ENCODE peak calls at places on chromosomes 7 and 10, in four cellular contexts. U is A549, Q is stomach, Z is transverse colon. P is an unnamed sample.

GRCh38 chr7:138890782-138891445 is 90.3 kb downstream of the KIAA1549 start:
- DNase-seq in Q (no peak), U (peak; percentile 82), Z (no peak), P (peak; percentile 30)

GRCh38 chr10:125782661-125783060 is 7.0 kb upstream of the MMP21 start:
- DNase-seq in Q (no peak), U (no peak), Z (no peak), P (no peak)

GRCh38 chr7:27174077-27175004 is at the start of gene HOXA10:
- DNase-seq in Z (peak; percentile 63), U (no peak), Q (peak; percentile 22), P (no peak)

GRCh38 chr10:6721480-6721879 is 141.4 kb upstream of the PRKCQ start:
- DNase-seq in U (peak; percentile 87), Q (no peak), Z (peak; percentile 29), P (peak; percentile 24)

GRCh38 chr10:80537705-80538480 is at the start of gene SH2D4B:
- DNase-seq in Q (no peak), U (no peak), Z (no peak), P (no peak)

GRCh38 chr10:30215631-30216030 is 133.4 kb downstream of the MTPAP start:
- DNase-seq in Z (no peak), Q (no peak), U (no peak), P (no peak)

GRCh38 chr10:110642980-110643655 is 1.0 kb upstream of the RBM20 start:
- DNase-seq in U (no peak), Q (no peak), Z (no peak), P (no peak)

GRCh38 chr10:60461688-60462087 is 72.0 kb upstream of the ANK3 start:
- DNase-seq in U (no peak), Z (no peak), Q (no peak), P (no peak)

GRCh38 chr7:47291461-47292051 is 290.4 kb downstream of the TNS3 start:
- DNase-seq in Q (no peak), U (peak; percentile 56), Z (no peak), P (no peak)

GRCh38 chr10:89279449-89279869 is 22.4 kb upstream of the IFIT2 start:
- DNase-seq in Z (no peak), Q (peak; percentile 47), U (peak; percentile 30), P (no peak)

GRCh38 chr7:65251851-65252620 is 121.6 kb upstream of the ZNF92 start:
- DNase-seq in U (peak; percentile 83), Z (no peak), Q (peak; percentile 56), P (no peak)

GRCh38 chr10:101967713-101968112 is 88.3 kb downstream of the ARMH3 start:
- DNase-seq in Q (no peak), Z (no peak), U (no peak), P (no peak)

GRCh38 chr10:3400368-3400767 is 227.8 kb upstream of the PITRM1 start:
- DNase-seq in U (no peak), Z (no peak), Q (no peak), P (no peak)

GRCh38 chr10:73493781-73494180 is 2.0 kb downstream of the PPP3CB start:
- DNase-seq in U (no peak), Q (no peak), Z (no peak), P (no peak)

GRCh38 chr10:82245906-82246305 is 370.9 kb downstream of the NRG3 start:
- DNase-seq in U (no peak), Q (no peak), Z (no peak), P (no peak)

GRCh38 chr7:123637878-123638277 is 17.8 kb upstream of the LMOD2 start:
- DNase-seq in Q (no peak), Z (no peak), U (no peak), P (no peak)

GRCh38 chr10:80137031-80137712 is 4.6 kb downstream of the PLAC9 start:
- DNase-seq in Q (no peak), Z (no peak), U (no peak), P (peak; percentile 61)

GRCh38 chr7:129438839-129439640 is 4.8 kb downstream of the STRIP2 start:
- DNase-seq in Z (no peak), U (peak; percentile 52), Q (no peak), P (no peak)

GRCh38 chr7:80883188-80884025 is 35.4 kb downstream of the SEMA3C start:
- DNase-seq in U (peak; percentile 96), Q (no peak), Z (no peak), P (no peak)

GRCh38 chr10:6123467-6124042 is 34.7 kb downstream of the RBM17 start:
- DNase-seq in Q (no peak), U (no peak), Z (no peak), P (no peak)

GRCh38 chr7:98848918-98849317 is 20.9 kb downstream of the TMEM130 start:
- DNase-seq in Z (no peak), U (no peak), Q (no peak), P (no peak)

GRCh38 chr7:98856021-98856422 is 13.8 kb downstream of the TMEM130 start:
- DNase-seq in U (no peak), Z (no peak), Q (no peak), P (no peak)

GRCh38 chr7:98855610-98856009 is 14.2 kb downstream of the TMEM130 start:
- DNase-seq in Q (no peak), Z (no peak), U (no peak), P (no peak)

DNA sequence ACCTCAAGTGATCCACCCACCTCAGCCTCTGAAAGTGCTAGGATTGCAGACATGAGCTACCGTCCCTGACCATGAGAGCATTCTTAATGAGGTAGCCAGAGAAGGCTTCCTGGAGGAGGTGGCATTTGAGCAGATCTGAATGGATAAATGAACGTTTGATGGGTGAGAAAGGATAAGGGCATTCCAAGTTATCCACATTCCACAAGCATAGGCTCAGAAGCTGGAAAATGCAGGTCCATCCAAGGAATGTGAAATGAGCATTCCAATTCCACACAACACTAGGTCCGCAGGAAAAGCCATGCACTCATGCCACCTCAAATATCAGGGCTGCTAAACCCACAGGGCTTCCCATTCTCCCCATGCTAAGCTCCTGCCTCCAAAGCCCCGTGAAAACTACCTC is 17.0 kb downstream of the TMEM130 start:
- DNase-seq in U (no peak), Q (no peak), Z (no peak), P (no peak)
- H3K4me3 ChIP-seq in U (no peak overlapping the region), Q (no peak overlapping the region), Z (no peak overlapping the region), P (no peak overlapping the region)

DNA sequence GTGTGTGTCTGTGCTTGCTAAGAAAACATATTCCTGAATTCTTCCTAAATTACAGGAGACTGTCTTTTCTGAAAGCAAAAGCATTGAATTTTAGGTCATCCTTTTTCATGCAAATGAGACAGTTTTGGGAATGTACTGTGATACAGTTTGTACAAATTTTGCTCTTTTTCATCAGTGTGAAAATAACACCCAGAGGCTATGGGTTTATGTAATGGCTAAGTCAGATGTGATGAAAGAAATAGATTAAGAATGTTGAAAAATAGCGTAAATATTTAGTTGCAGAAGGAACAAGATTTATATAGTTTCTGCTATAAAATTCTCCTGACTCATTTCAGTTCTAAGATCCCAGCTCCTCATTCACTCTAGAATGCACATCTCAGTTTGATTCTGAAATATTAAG is 24.6 kb downstream of the POM121L12 start:
- DNase-seq in Q (no peak), U (no peak), Z (no peak), P (no peak)
- TF ChIP-seq EP300 in Q (no peak), U (no peak), Z (no peak), P (no peak)

DNA sequence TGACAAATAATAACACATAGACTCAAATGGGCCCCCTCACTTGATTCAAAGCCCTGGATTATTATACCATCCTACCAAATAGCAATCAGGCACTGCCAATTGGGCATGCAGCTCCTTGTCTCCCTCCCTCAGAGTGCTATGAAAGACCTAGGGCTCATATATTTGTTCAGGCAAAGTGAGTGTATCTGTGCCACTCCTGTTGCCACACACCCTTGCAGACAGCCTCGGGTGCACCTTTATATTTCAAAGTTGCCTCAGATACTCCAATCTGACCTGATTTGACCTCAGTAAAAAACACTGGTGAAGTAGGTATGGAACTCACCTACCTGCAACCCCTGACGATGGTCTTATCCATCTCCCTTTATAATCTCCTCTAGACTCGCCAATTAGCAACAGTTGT is 3.0 kb upstream of the NAMPT start:
- DNase-seq in Q (peak; percentile 26), U (no peak), Z (peak; percentile 56), P (no peak)
- H3K27ac ChIP-seq in Q (no peak overlapping the region), U (no peak overlapping the region), Z (peak overlapping the region; percentile 66), P (peak overlapping the region; percentile 98)

GRCh38 chr10:71397340-71398212 is 856 bp downstream of the CDH23 start:
- DNase-seq in Z (no peak), U (no peak), Q (no peak), P (no peak)

GRCh38 chr10:71395621-71396020 is 1.1 kb upstream of the CDH23 start:
- DNase-seq in Z (no peak), U (peak; percentile 16), Q (no peak), P (no peak)

GRCh38 chr10:71396714-71397339 is at the start of gene CDH23:
- DNase-seq in Q (peak; percentile 35), U (peak; percentile 54), Z (peak; percentile 38), P (no peak)

GRCh38 chr10:71394926-71395562 is 1.7 kb upstream of the CDH23 start:
- DNase-seq in U (no peak), Z (no peak), Q (no peak), P (no peak)

DNA sequence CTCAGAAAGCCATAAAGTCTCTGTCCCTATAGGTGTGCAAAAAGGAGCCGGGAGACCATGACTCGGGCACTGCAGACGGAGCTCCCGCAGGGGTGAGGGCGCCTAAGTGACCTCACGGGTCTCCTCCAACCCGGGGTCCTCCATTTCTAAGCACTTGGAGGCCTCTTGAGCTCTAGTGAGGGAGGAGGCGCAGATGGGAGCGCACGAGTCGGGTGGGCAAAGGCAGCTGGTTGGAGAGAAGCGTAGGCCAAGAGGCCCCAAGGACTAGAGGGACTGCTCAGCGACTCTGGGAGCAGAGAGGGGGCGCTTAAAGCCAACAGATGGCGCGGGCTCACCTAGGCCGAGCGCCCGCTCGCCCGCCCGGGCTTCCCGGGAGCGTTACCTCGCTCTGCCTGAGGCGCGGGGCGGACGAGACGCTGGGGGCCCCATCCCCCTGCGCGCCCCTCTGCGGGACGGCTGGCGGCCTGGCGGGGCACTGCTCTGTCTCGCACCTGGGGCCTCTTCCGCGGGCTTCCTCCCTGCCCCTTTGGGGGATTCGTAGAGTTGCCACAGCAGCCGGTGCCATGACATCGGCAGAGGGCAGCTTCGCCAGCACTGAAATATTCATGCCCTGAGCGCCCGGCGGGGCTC is 521 bp upstream of the CDH23 start:
- DNase-seq in U (peak; percentile 76), Q (peak; percentile 40), Z (peak; percentile 42), P (no peak)
- H3K4me3 ChIP-seq in U (peak overlapping the region; percentile 58), Q (peak overlapping the region; percentile 61), Z (peak overlapping the region; percentile 34), P (peak overlapping the region; percentile 50)

GRCh38 chr7:151552352-151553028 is 32.8 kb upstream of the RHEB start:
- DNase-seq in Z (peak; percentile 41), Q (peak; percentile 70), U (no peak), P (no peak)
- TF ChIP-seq EP300 in Z (peak; percentile 89), Q (peak; percentile 93), U (no peak), P (no peak)

GRCh38 chr10:20995123-20995978 is 98.2 kb upstream of the NEBL start:
- DNase-seq in Q (no peak), Z (no peak), U (no peak), P (no peak)
- H3K27ac ChIP-seq in Q (no peak overlapping the region), Z (no peak overlapping the region), U (no peak overlapping the region), P (no peak overlapping the region)

GRCh38 chr7:93115796-93116195 is 2.0 kb downstream of the SAMD9 start:
- DNase-seq in U (peak; percentile 44), Z (no peak), Q (no peak), P (no peak)
- H3K4me3 ChIP-seq in U (peak overlapping the region; percentile 9), Z (no peak overlapping the region), Q (no peak overlapping the region), P (no peak overlapping the region)

GRCh38 chr7:2523461-2523905 is 3.9 kb downstream of the LFNG start:
- DNase-seq in U (no peak), Q (peak; percentile 76), Z (peak; percentile 70), P (no peak)
- TF ChIP-seq EP300 in U (no peak), Q (no peak), Z (no peak), P (no peak)

GRCh38 chr10:22646291-22646926 is 68.0 kb downstream of the PIP4K2A start:
- DNase-seq in Z (no peak), U (no peak), Q (no peak), P (no peak)
- H3K27ac ChIP-seq in Z (peak overlapping the region; percentile 42), U (no peak overlapping the region), Q (peak overlapping the region; percentile 20), P (peak overlapping the region; percentile 19)